ENCODE peak calls at places on chromosomes 7 and 10, in nine cellular contexts. One of them, this sample, is unnamed.

GRCh38 chr10:112565434-112566053 is 118.5 kb downstream of the VTI1A start:
- DNase-seq in transverse colon: peak; percentile 32
- DNase-seq in GM12891: no peak
- DNase-seq in suprapubic skin: no peak
- DNase-seq in spleen: no peak
- DNase-seq in K562: peak; percentile 20
- DNase-seq in GM23338: peak; percentile 87
- DNase-seq in HL-60: peak; percentile 14
- DNase-seq in Panc1: peak; percentile 69
- DNase-seq in this sample: no peak

GRCh38 chr7:35185908-35186731 is 67.8 kb downstream of the TBX20 start:
- DNase-seq in transverse colon: no peak
- DNase-seq in spleen: peak; percentile 65
- DNase-seq in Panc1: no peak
- DNase-seq in GM12891: no peak
- DNase-seq in HL-60: peak; percentile 0
- DNase-seq in K562: peak; percentile 2
- DNase-seq in GM23338: peak; percentile 64
- DNase-seq in suprapubic skin: no peak
- DNase-seq in this sample: no peak

GRCh38 chr10:51832652-51833383 is 133.4 kb upstream of the CSTF2T start:
- DNase-seq in spleen: no peak
- DNase-seq in K562: no peak
- DNase-seq in Panc1: no peak
- DNase-seq in suprapubic skin: no peak
- DNase-seq in GM12891: no peak
- DNase-seq in GM23338: no peak
- DNase-seq in HL-60: no peak
- DNase-seq in transverse colon: no peak
- DNase-seq in this sample: no peak

GRCh38 chr7:94980418-94981142 is 73.2 kb downstream of the PPP1R9A start:
- DNase-seq in suprapubic skin: no peak
- DNase-seq in GM12891: no peak
- DNase-seq in transverse colon: no peak
- DNase-seq in spleen: no peak
- DNase-seq in GM23338: no peak
- DNase-seq in HL-60: no peak
- DNase-seq in Panc1: no peak
- DNase-seq in K562: no peak
- DNase-seq in this sample: no peak

GRCh38 chr10:112813866-112814596 is 136.0 kb upstream of the TCF7L2 start:
- DNase-seq in Panc1: no peak
- DNase-seq in GM12891: no peak
- DNase-seq in HL-60: no peak
- DNase-seq in transverse colon: no peak
- DNase-seq in spleen: no peak
- DNase-seq in K562: no peak
- DNase-seq in suprapubic skin: no peak
- DNase-seq in GM23338: no peak
- DNase-seq in this sample: no peak

GRCh38 chr10:4947635-4948596 is 15.3 kb upstream of the AKR1C1 start:
- DNase-seq in Panc1: no peak
- DNase-seq in GM12891: no peak
- DNase-seq in suprapubic skin: peak; percentile 66
- DNase-seq in HL-60: no peak
- DNase-seq in spleen: no peak
- DNase-seq in K562: no peak
- DNase-seq in transverse colon: no peak
- DNase-seq in GM23338: no peak
- DNase-seq in this sample: no peak

GRCh38 chr10:132019366-132019765 is 37.6 kb upstream of the BNIP3 start:
- DNase-seq in GM23338: no peak
- DNase-seq in transverse colon: no peak
- DNase-seq in HL-60: no peak
- DNase-seq in suprapubic skin: no peak
- DNase-seq in Panc1: no peak
- DNase-seq in spleen: no peak
- DNase-seq in GM12891: no peak
- DNase-seq in K562: no peak
- DNase-seq in this sample: no peak

GRCh38 chr7:131072505-131073091 is 255.1 kb upstream of the MKLN1 start:
- DNase-seq in transverse colon: no peak
- DNase-seq in suprapubic skin: no peak
- DNase-seq in spleen: no peak
- DNase-seq in Panc1: no peak
- DNase-seq in K562: peak; percentile 49
- DNase-seq in HL-60: peak; percentile 23
- DNase-seq in GM12891: no peak
- DNase-seq in GM23338: peak; percentile 88
- DNase-seq in this sample: no peak

GRCh38 chr7:2699289-2699620 is 11.3 kb downstream of the AMZ1 start:
- DNase-seq in transverse colon: no peak
- DNase-seq in GM12891: no peak
- DNase-seq in K562: no peak
- DNase-seq in Panc1: no peak
- DNase-seq in GM23338: no peak
- DNase-seq in HL-60: no peak
- DNase-seq in spleen: no peak
- DNase-seq in suprapubic skin: no peak
- DNase-seq in this sample: no peak

GRCh38 chr7:48307041-48307714 is 135.9 kb downstream of the ABCA13 start:
- DNase-seq in transverse colon: no peak
- DNase-seq in K562: no peak
- DNase-seq in HL-60: no peak
- DNase-seq in Panc1: no peak
- DNase-seq in suprapubic skin: no peak
- DNase-seq in GM23338: no peak
- DNase-seq in GM12891: no peak
- DNase-seq in spleen: no peak
- DNase-seq in this sample: no peak

GRCh38 chr7:158107806-158108205 is 479.8 kb downstream of the PTPRN2 start:
- DNase-seq in suprapubic skin: no peak
- DNase-seq in HL-60: no peak
- DNase-seq in transverse colon: no peak
- DNase-seq in GM12891: no peak
- DNase-seq in Panc1: no peak
- DNase-seq in GM23338: no peak
- DNase-seq in K562: no peak
- DNase-seq in spleen: no peak
- DNase-seq in this sample: no peak

GRCh38 chr7:104650991-104651680 is 322.7 kb downstream of the LHFPL3 start:
- DNase-seq in transverse colon: peak; percentile 16
- DNase-seq in GM23338: no peak
- DNase-seq in K562: no peak
- DNase-seq in suprapubic skin: no peak
- DNase-seq in spleen: no peak
- DNase-seq in GM12891: no peak
- DNase-seq in Panc1: no peak
- DNase-seq in HL-60: no peak
- DNase-seq in this sample: no peak

GRCh38 chr10:111811515-111811914 is 372.1 kb downstream of the GPAM start:
- DNase-seq in Panc1: no peak
- DNase-seq in HL-60: no peak
- DNase-seq in GM12891: no peak
- DNase-seq in spleen: no peak
- DNase-seq in K562: no peak
- DNase-seq in GM23338: no peak
- DNase-seq in suprapubic skin: no peak
- DNase-seq in transverse colon: no peak
- DNase-seq in this sample: no peak

GRCh38 chr7:24406818-24407226 is 122.8 kb downstream of the NPY start:
- DNase-seq in GM23338: peak; percentile 79
- DNase-seq in transverse colon: no peak
- DNase-seq in Panc1: no peak
- DNase-seq in suprapubic skin: no peak
- DNase-seq in K562: no peak
- DNase-seq in spleen: no peak
- DNase-seq in HL-60: no peak
- DNase-seq in GM12891: no peak
- DNase-seq in this sample: no peak
- TF ChIP-seq POLR2AphosphoS5 in GM23338: peak; percentile 63
- TF ChIP-seq POLR2AphosphoS5 in transverse colon: no peak
- TF ChIP-seq POLR2AphosphoS5 in Panc1: no peak
- TF ChIP-seq POLR2AphosphoS5 in suprapubic skin: no peak
- TF ChIP-seq POLR2AphosphoS5 in K562: no peak
- TF ChIP-seq POLR2AphosphoS5 in spleen: no peak
- TF ChIP-seq POLR2AphosphoS5 in HL-60: no peak
- TF ChIP-seq POLR2AphosphoS5 in GM12891: no peak
- TF ChIP-seq POLR2AphosphoS5 in this sample: no peak

GRCh38 chr7:137000621-137001020 is 132.2 kb downstream of the CHRM2 start:
- DNase-seq in suprapubic skin: no peak
- DNase-seq in HL-60: no peak
- DNase-seq in GM12891: no peak
- DNase-seq in transverse colon: no peak
- DNase-seq in GM23338: no peak
- DNase-seq in spleen: no peak
- DNase-seq in Panc1: no peak
- DNase-seq in K562: no peak
- DNase-seq in this sample: no peak

GRCh38 chr7:137003606-137004005 is 135.2 kb downstream of the CHRM2 start:
- DNase-seq in spleen: no peak
- DNase-seq in GM23338: no peak
- DNase-seq in HL-60: no peak
- DNase-seq in Panc1: no peak
- DNase-seq in transverse colon: no peak
- DNase-seq in K562: no peak
- DNase-seq in suprapubic skin: no peak
- DNase-seq in GM12891: no peak
- DNase-seq in this sample: no peak

GRCh38 chr7:137003071-137003470 is 134.6 kb downstream of the CHRM2 start:
- DNase-seq in K562: no peak
- DNase-seq in transverse colon: no peak
- DNase-seq in GM12891: no peak
- DNase-seq in HL-60: no peak
- DNase-seq in spleen: no peak
- DNase-seq in Panc1: no peak
- DNase-seq in GM23338: no peak
- DNase-seq in suprapubic skin: no peak
- DNase-seq in this sample: no peak

GRCh38 chr7:137001041-137001440 is 132.6 kb downstream of the CHRM2 start:
- DNase-seq in GM23338: no peak
- DNase-seq in spleen: no peak
- DNase-seq in Panc1: no peak
- DNase-seq in transverse colon: no peak
- DNase-seq in suprapubic skin: no peak
- DNase-seq in K562: no peak
- DNase-seq in HL-60: no peak
- DNase-seq in GM12891: no peak
- DNase-seq in this sample: no peak

GRCh38 chr7:137001478-137001877 is 133.0 kb downstream of the CHRM2 start:
- DNase-seq in K562: no peak
- DNase-seq in HL-60: no peak
- DNase-seq in Panc1: no peak
- DNase-seq in transverse colon: no peak
- DNase-seq in suprapubic skin: no peak
- DNase-seq in spleen: no peak
- DNase-seq in GM12891: no peak
- DNase-seq in GM23338: no peak
- DNase-seq in this sample: no peak
- TF ChIP-seq POLR2AphosphoS5 in K562: no peak
- TF ChIP-seq POLR2AphosphoS5 in HL-60: no peak
- TF ChIP-seq POLR2AphosphoS5 in Panc1: no peak
- TF ChIP-seq POLR2AphosphoS5 in transverse colon: no peak
- TF ChIP-seq POLR2AphosphoS5 in suprapubic skin: no peak
- TF ChIP-seq POLR2AphosphoS5 in spleen: no peak
- TF ChIP-seq POLR2AphosphoS5 in GM12891: no peak
- TF ChIP-seq POLR2AphosphoS5 in GM23338: no peak
- TF ChIP-seq POLR2AphosphoS5 in this sample: no peak

DNA sequence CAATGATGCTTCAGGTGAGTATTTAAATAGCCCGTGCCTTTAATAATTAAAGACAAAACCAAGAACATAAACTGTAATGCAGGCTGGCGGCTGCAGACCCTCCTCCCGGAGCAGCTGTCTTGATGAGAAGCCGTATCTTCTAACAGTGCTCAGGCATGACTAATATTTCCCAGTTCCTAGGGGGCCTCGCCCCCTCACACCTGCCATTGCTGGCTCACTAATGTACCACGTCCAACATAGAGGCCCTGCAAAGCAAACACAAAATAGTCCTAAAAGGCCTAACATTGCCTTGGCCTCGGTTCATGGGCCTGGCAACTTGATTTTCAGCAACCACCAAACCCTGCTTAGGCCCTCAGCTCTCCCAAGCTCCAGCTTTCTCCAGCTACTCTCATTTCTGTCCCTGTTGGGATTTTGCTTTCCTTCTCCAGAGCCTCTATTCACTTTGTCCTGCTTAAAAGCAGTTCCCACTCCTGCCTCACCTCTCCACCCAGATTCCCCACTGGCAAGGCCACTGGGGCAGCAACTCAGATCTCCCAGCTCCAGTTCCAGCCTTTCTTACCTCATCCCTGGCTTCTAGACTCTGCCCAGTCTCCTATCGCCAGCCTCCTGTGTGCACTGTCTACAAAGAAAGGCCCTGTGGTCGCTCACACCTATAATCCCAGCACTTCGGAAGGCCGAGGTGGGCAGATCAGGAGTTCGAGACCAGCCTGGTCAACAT is 16.2 kb downstream of the SORBS1 start:
- DNase-seq in transverse colon: no peak
- DNase-seq in Panc1: no peak
- DNase-seq in GM23338: no peak
- DNase-seq in spleen: no peak
- DNase-seq in K562: no peak
- DNase-seq in HL-60: no peak
- DNase-seq in suprapubic skin: no peak
- DNase-seq in GM12891: no peak
- DNase-seq in this sample: no peak
- TF ChIP-seq POLR2AphosphoS5 in transverse colon: no peak
- TF ChIP-seq POLR2AphosphoS5 in Panc1: no peak
- TF ChIP-seq POLR2AphosphoS5 in GM23338: no peak
- TF ChIP-seq POLR2AphosphoS5 in spleen: no peak
- TF ChIP-seq POLR2AphosphoS5 in K562: no peak
- TF ChIP-seq POLR2AphosphoS5 in HL-60: no peak
- TF ChIP-seq POLR2AphosphoS5 in suprapubic skin: no peak
- TF ChIP-seq POLR2AphosphoS5 in GM12891: no peak
- TF ChIP-seq POLR2AphosphoS5 in this sample: no peak

GRCh38 chr10:59340279-59340678 is 22.1 kb downstream of the FAM13C start:
- DNase-seq in Panc1: no peak
- DNase-seq in GM12891: no peak
- DNase-seq in K562: no peak
- DNase-seq in GM23338: no peak
- DNase-seq in suprapubic skin: no peak
- DNase-seq in spleen: no peak
- DNase-seq in HL-60: no peak
- DNase-seq in transverse colon: no peak
- DNase-seq in this sample: no peak

GRCh38 chr10:59337254-59337653 is 25.1 kb downstream of the FAM13C start:
- DNase-seq in Panc1: no peak
- DNase-seq in spleen: no peak
- DNase-seq in GM23338: no peak
- DNase-seq in GM12891: no peak
- DNase-seq in transverse colon: peak; percentile 32
- DNase-seq in suprapubic skin: no peak
- DNase-seq in K562: no peak
- DNase-seq in HL-60: no peak
- DNase-seq in this sample: no peak

GRCh38 chr10:59346321-59346720 is 16.0 kb downstream of the FAM13C start:
- DNase-seq in Panc1: no peak
- DNase-seq in HL-60: no peak
- DNase-seq in spleen: no peak
- DNase-seq in GM12891: no peak
- DNase-seq in GM23338: no peak
- DNase-seq in K562: no peak
- DNase-seq in suprapubic skin: no peak
- DNase-seq in transverse colon: no peak
- DNase-seq in this sample: no peak

GRCh38 chr10:59342723-59343122 is 19.6 kb downstream of the FAM13C start:
- DNase-seq in Panc1: no peak
- DNase-seq in GM23338: no peak
- DNase-seq in HL-60: no peak
- DNase-seq in spleen: no peak
- DNase-seq in transverse colon: no peak
- DNase-seq in GM12891: no peak
- DNase-seq in suprapubic skin: no peak
- DNase-seq in K562: no peak
- DNase-seq in this sample: no peak
- TF ChIP-seq POLR2AphosphoS5 in Panc1: no peak
- TF ChIP-seq POLR2AphosphoS5 in GM23338: no peak
- TF ChIP-seq POLR2AphosphoS5 in HL-60: no peak
- TF ChIP-seq POLR2AphosphoS5 in spleen: no peak
- TF ChIP-seq POLR2AphosphoS5 in transverse colon: no peak
- TF ChIP-seq POLR2AphosphoS5 in GM12891: no peak
- TF ChIP-seq POLR2AphosphoS5 in suprapubic skin: no peak
- TF ChIP-seq POLR2AphosphoS5 in K562: no peak
- TF ChIP-seq POLR2AphosphoS5 in this sample: no peak